ENCODE peak calls at places on chromosomes 6 and 20, in nine cellular contexts. E, D, N, I, W, O, C, P and X are unnamed samples.
A peak's percentile ranks its signal among the peaks of the same experiment; 100 is the strongest.

GRCh38 chr20:17315491-17316231 is 88.8 kb downstream of the PCSK2 start:
- DNase-seq in E (no peak), D (no peak), N (no peak), I (no peak), W (no peak), O (no peak), C (no peak), P (no peak), X (no peak)

GRCh38 chr6:110814488-110815259 is 595 bp downstream of the CDK19 start:
- DNase-seq in E (peak; percentile 30), D (peak; percentile 68), N (peak; percentile 84), I (peak; percentile 40), W (peak; percentile 22), O (peak; percentile 34), C (no peak), P (peak; percentile 65), X (no peak)

GRCh38 chr6:113600556-113601339 is 256.4 kb upstream of the MARCKS start:
- DNase-seq in E (no peak), D (no peak), N (no peak), I (no peak), W (no peak), O (no peak), C (no peak), P (no peak), X (no peak)

GRCh38 chr20:1405801-1406200 is 12.9 kb upstream of the FKBP1A start:
- DNase-seq in E (no peak), D (no peak), N (no peak), I (no peak), W (no peak), O (no peak), C (no peak), P (no peak), X (no peak)

GRCh38 chr6:141107562-141108160 is 1025.1 kb upstream of the GJE1 start:
- DNase-seq in E (peak; percentile 38), D (no peak), N (peak; percentile 64), I (no peak), W (no peak), O (no peak), C (no peak), P (no peak), X (peak; percentile 17)

GRCh38 chr20:12068146-12068545 is 150.5 kb downstream of the BTBD3 start:
- DNase-seq in E (no peak), D (no peak), N (no peak), I (peak; percentile 23), W (no peak), O (no peak), C (no peak), P (no peak), X (no peak)

GRCh38 chr6:41732601-41733348 is 2.6 kb downstream of the TFEB start:
- DNase-seq in E (no peak), D (peak; percentile 77), N (peak; percentile 22), I (no peak), W (peak; percentile 14), O (no peak), C (no peak), P (peak; percentile 79), X (no peak)

GRCh38 chr20:52975024-52975732 is 3.0 kb downstream of the TSHZ2 start:
- DNase-seq in E (no peak), D (no peak), N (peak; percentile 27), I (no peak), W (no peak), O (peak; percentile 24), C (no peak), P (no peak), X (no peak)

GRCh38 chr6:27795697-27796494 is 116.3 kb downstream of the OR2B2 start:
- DNase-seq in E (peak; percentile 74), D (no peak), N (peak; percentile 84), I (peak; percentile 88), W (peak; percentile 52), O (peak; percentile 77), C (peak; percentile 90), P (no peak), X (peak; percentile 97)

GRCh38 chr6:55617272-55617671 is 38.3 kb upstream of the HMGCLL1 start:
- DNase-seq in E (peak; percentile 7), D (no peak), N (peak; percentile 57), I (no peak), W (no peak), O (peak; percentile 31), C (peak; percentile 30), P (no peak), X (peak; percentile 39)

GRCh38 chr6:129492260-129492659 is 217.7 kb downstream of the ARHGAP18 start:
- DNase-seq in E (no peak), D (no peak), N (peak; percentile 48), I (no peak), W (no peak), O (no peak), C (no peak), P (no peak), X (no peak)

GRCh38 chr20:9177278-9177677 is 108.4 kb downstream of the PLCB4 start:
- DNase-seq in E (no peak), D (no peak), N (no peak), I (no peak), W (no peak), O (no peak), C (no peak), P (no peak), X (no peak)

GRCh38 chr20:23293689-23294088 is 56.9 kb upstream of the NXT1 start:
- DNase-seq in E (no peak), D (no peak), N (no peak), I (no peak), W (no peak), O (no peak), C (no peak), P (no peak), X (no peak)

GRCh38 chr20:4161447-4162251 is 146.3 kb upstream of the RNF24 start:
- DNase-seq in E (peak; percentile 36), D (no peak), N (no peak), I (no peak), W (no peak), O (peak; percentile 19), C (no peak), P (no peak), X (no peak)

GRCh38 chr20:25750765-25751696 is 54.4 kb upstream of the ZNF337 start:
- DNase-seq in E (peak; percentile 73), D (peak; percentile 46), N (peak; percentile 66), I (no peak), W (peak; percentile 40), O (peak; percentile 43), C (no peak), P (no peak), X (peak; percentile 12)

GRCh38 chr6:163132050-163132750 is 282.3 kb upstream of the QKI start:
- DNase-seq in E (no peak), D (no peak), N (peak; percentile 7), I (no peak), W (no peak), O (no peak), C (no peak), P (no peak), X (no peak)

GRCh38 chr6:44464527-44465310 is 77.2 kb downstream of the CDC5L start:
- DNase-seq in E (no peak), D (no peak), N (peak; percentile 50), I (no peak), W (no peak), O (no peak), C (no peak), P (no peak), X (no peak)

GRCh38 chr20:4484431-4485057 is 237.2 kb upstream of the PRND start:
- DNase-seq in E (no peak), D (no peak), N (no peak), I (no peak), W (no peak), O (peak; percentile 94), C (no peak), P (no peak), X (no peak)

GRCh38 chr20:37936451-37936850 is 33.5 kb downstream of the VSTM2L start:
- DNase-seq in E (no peak), D (no peak), N (no peak), I (no peak), W (no peak), O (no peak), C (no peak), P (no peak), X (no peak)

GRCh38 chr6:14212020-14212419 is 94.4 kb downstream of the CD83 start:
- DNase-seq in E (peak; percentile 33), D (no peak), N (no peak), I (no peak), W (no peak), O (no peak), C (no peak), P (no peak), X (no peak)

GRCh38 chr6:156383059-156383458 is 394.1 kb upstream of the ARID1B start:
- DNase-seq in E (no peak), D (no peak), N (no peak), I (no peak), W (no peak), O (no peak), C (no peak), P (no peak), X (no peak)

GRCh38 chr20:25284131-25284601 is 36.3 kb downstream of the PYGB start:
- DNase-seq in E (no peak), D (no peak), N (no peak), I (no peak), W (no peak), O (no peak), C (no peak), P (no peak), X (no peak)

GRCh38 chr6:36873612-36874011 is 991 bp downstream of the PPIL1 start:
- DNase-seq in E (no peak), D (no peak), N (no peak), I (no peak), W (no peak), O (peak; percentile 9), C (no peak), P (no peak), X (no peak)

GRCh38 chr6:157227202-157228166 is 95.8 kb downstream of the TMEM242 start:
- DNase-seq in E (no peak), D (no peak), N (peak; percentile 47), I (no peak), W (no peak), O (peak; percentile 25), C (peak; percentile 34), P (no peak), X (no peak)

GRCh38 chr6:24396764-24397163 is 6.0 kb upstream of the MRS2 start:
- DNase-seq in E (no peak), D (no peak), N (no peak), I (no peak), W (no peak), O (no peak), C (no peak), P (no peak), X (no peak)

GRCh38 chr6:35072698-35073055 is 68.5 kb downstream of the TCP11 start:
- DNase-seq in E (no peak), D (no peak), N (no peak), I (no peak), W (no peak), O (no peak), C (no peak), P (no peak), X (no peak)

GRCh38 chr6:158042245-158042798 is 60.7 kb downstream of the SYNJ2 start:
- DNase-seq in E (peak; percentile 58), D (no peak), N (peak; percentile 90), I (no peak), W (no peak), O (no peak), C (no peak), P (no peak), X (no peak)

GRCh38 chr6:158817298-158818007 is 1.7 kb downstream of the EZR start:
- DNase-seq in E (no peak), D (no peak), N (peak; percentile 24), I (no peak), W (no peak), O (peak; percentile 44), C (no peak), P (peak; percentile 64), X (no peak)

GRCh38 chr20:19936801-19937583 is 80.2 kb upstream of the NAA20 start:
- DNase-seq in E (no peak), D (no peak), N (no peak), I (no peak), W (no peak), O (no peak), C (no peak), P (peak; percentile 41), X (no peak)

GRCh38 chr6:88650029-88650619 is 313.3 kb downstream of the RNGTT start:
- DNase-seq in E (no peak), D (no peak), N (peak; percentile 82), I (no peak), W (no peak), O (no peak), C (peak; percentile 53), P (no peak), X (peak; percentile 43)

GRCh38 chr6:68086199-68086598 is 548.9 kb upstream of the ADGRB3 start:
- DNase-seq in E (no peak), D (no peak), N (no peak), I (no peak), W (no peak), O (no peak), C (no peak), P (no peak), X (no peak)